ENCODE peak calls at places on chromosome 6, in six cellular contexts. W, M, C, A, U and R are unnamed samples.

GRCh38 chr6:152170702-152171667 is 363.5 kb downstream of the ESR1 start:
- DNase-seq in W (peak; percentile 13), M (peak; percentile 75), C (peak; percentile 18), A (no peak), U (no peak), R (no peak)

GRCh38 chr6:105832358-105832757 is 253.8 kb upstream of the PRDM1 start:
- DNase-seq in W (no peak), M (no peak), C (no peak), A (no peak), U (no peak), R (no peak)

GRCh38 chr6:31149827-31150447 is 7.7 kb downstream of the CCHCR1 start:
- DNase-seq in W (no peak), M (no peak), C (no peak), A (no peak), U (no peak), R (no peak)

GRCh38 chr6:25450469-25451198 is 171.5 kb downstream of the CARMIL1 start:
- DNase-seq in W (no peak), M (no peak), C (no peak), A (no peak), U (no peak), R (no peak)

GRCh38 chr6:31157543-31158139 is at the start of gene CCHCR1:
- DNase-seq in W (peak; percentile 13), M (no peak), C (peak; percentile 23), A (no peak), U (no peak), R (no peak)

GRCh38 chr6:38058022-38058421 is 238.5 kb downstream of the ZFAND3 start:
- DNase-seq in W (no peak), M (peak; percentile 78), C (no peak), A (no peak), U (no peak), R (no peak)

GRCh38 chr6:135812085-135812526 is 39.4 kb upstream of the PDE7B start:
- DNase-seq in W (peak; percentile 68), M (peak; percentile 24), C (no peak), A (no peak), U (no peak), R (no peak)

GRCh38 chr6:142943746-142944125 is 1.2 kb downstream of the HIVEP2 start:
- DNase-seq in W (peak; percentile 62), M (peak; percentile 48), C (peak; percentile 41), A (peak; percentile 53), U (no peak), R (peak; percentile 2)

GRCh38 chr6:114049367-114049966 is 78.5 kb upstream of the HDAC2 start:
- DNase-seq in W (peak; percentile 7), M (peak; percentile 23), C (peak; percentile 53), A (no peak), U (no peak), R (no peak)

GRCh38 chr6:168496932-168497331 is 55.9 kb downstream of the SMOC2 start:
- DNase-seq in W (no peak), M (no peak), C (no peak), A (no peak), U (peak; percentile 45), R (no peak)

GRCh38 chr6:132961610-132962009 is 147.2 kb downstream of the RPS12 start:
- DNase-seq in W (no peak), M (no peak), C (peak; percentile 41), A (no peak), U (peak; percentile 39), R (no peak)

GRCh38 chr6:34226731-34227586 is 9.7 kb upstream of the HMGA1 start:
- DNase-seq in W (no peak), M (no peak), C (peak; percentile 85), A (peak; percentile 69), U (peak; percentile 82), R (no peak)

GRCh38 chr6:153790048-153790447 is 249.0 kb upstream of the OPRM1 start:
- DNase-seq in W (peak; percentile 91), M (peak; percentile 13), C (peak; percentile 62), A (no peak), U (peak; percentile 34), R (no peak)

GRCh38 chr6:150739711-150740349 is 125.7 kb upstream of the MTHFD1L start:
- DNase-seq in W (no peak), M (no peak), C (no peak), A (no peak), U (no peak), R (no peak)

GRCh38 chr6:156791261-156791850 is 14.2 kb downstream of the ARID1B start:
- DNase-seq in W (peak; percentile 62), M (peak; percentile 52), C (peak; percentile 42), A (no peak), U (no peak), R (peak; percentile 24)

GRCh38 chr6:39617023-39617422 is 108.2 kb downstream of the KIF6 start:
- DNase-seq in W (no peak), M (no peak), C (no peak), A (no peak), U (no peak), R (peak; percentile 35)

GRCh38 chr6:41732601-41733348 is 2.6 kb downstream of the TFEB start:
- DNase-seq in W (peak; percentile 42), M (no peak), C (peak; percentile 30), A (no peak), U (no peak), R (no peak)

GRCh38 chr6:167795321-167795811 is 31.3 kb upstream of the AFDN start:
- DNase-seq in W (no peak), M (no peak), C (no peak), A (peak; percentile 43), U (no peak), R (no peak)

GRCh38 chr6:162055365-162055764 is 672.2 kb downstream of the PRKN start:
- DNase-seq in W (no peak), M (no peak), C (peak; percentile 18), A (no peak), U (peak; percentile 47), R (no peak)

GRCh38 chr6:170298688-170299087 is 7.8 kb upstream of the DLL1 start:
- DNase-seq in W (no peak), M (no peak), C (no peak), A (no peak), U (no peak), R (no peak)
- H3K23ac ChIP-seq in W (no peak overlapping the region), M (no peak overlapping the region), C (no peak overlapping the region), A (no peak overlapping the region), U (no peak overlapping the region), R (no peak overlapping the region)

GRCh38 chr6:7719364-7719763 is 6.5 kb upstream of the BMP6 start:
- DNase-seq in W (no peak), M (no peak), C (no peak), A (no peak), U (no peak), R (no peak)
- H3K23ac ChIP-seq in W (no peak overlapping the region), M (no peak overlapping the region), C (no peak overlapping the region), A (no peak overlapping the region), U (no peak overlapping the region), R (no peak overlapping the region)

GRCh38 chr6:73644941-73645591 is 8.7 kb downstream of the SLC17A5 start:
- DNase-seq in W (no peak), M (no peak), C (no peak), A (no peak), U (no peak), R (no peak)

GRCh38 chr6:73649783-73650182 is 4.0 kb downstream of the SLC17A5 start:
- DNase-seq in W (no peak), M (no peak), C (no peak), A (no peak), U (no peak), R (no peak)

GRCh38 chr6:73644030-73644429 is 9.8 kb downstream of the SLC17A5 start:
- DNase-seq in W (peak; percentile 33), M (peak; percentile 38), C (no peak), A (no peak), U (no peak), R (no peak)

GRCh38 chr6:73652637-73653570 is 888 bp downstream of the SLC17A5 start:
- DNase-seq in W (peak; percentile 76), M (peak; percentile 41), C (peak; percentile 89), A (peak; percentile 68), U (peak; percentile 82), R (peak; percentile 51)

DNA sequence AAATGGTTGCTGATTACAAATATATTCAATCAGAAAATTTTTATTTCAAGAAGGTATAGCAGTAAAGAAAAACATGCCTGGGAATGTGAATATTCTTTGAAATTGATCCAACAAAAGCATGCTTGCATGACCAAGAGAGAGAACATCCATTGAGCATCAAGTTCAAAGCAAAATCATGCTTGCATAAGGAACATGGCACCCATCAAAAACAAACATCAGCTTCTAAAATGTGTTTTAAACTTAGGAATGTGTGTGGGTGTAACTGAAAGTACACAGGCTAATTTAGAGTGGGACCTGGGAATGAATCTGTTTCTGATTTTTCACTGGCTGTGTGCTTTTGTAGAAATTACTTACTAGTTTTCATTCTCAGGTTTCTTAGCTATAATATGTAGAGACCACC is 5.6 kb downstream of the SLC17A5 start:
- DNase-seq in W (no peak), M (peak; percentile 68), C (no peak), A (no peak), U (no peak), R (no peak)
- H3K23ac ChIP-seq in W (no peak overlapping the region), M (no peak overlapping the region), C (no peak overlapping the region), A (no peak overlapping the region), U (no peak overlapping the region), R (no peak overlapping the region)

GRCh38 chr6:117512056-117512828 is 29.8 kb downstream of the DCBLD1 start:
- DNase-seq in W (no peak), M (no peak), C (no peak), A (no peak), U (no peak), R (no peak)
- H3K23ac ChIP-seq in W (no peak overlapping the region), M (no peak overlapping the region), C (no peak overlapping the region), A (no peak overlapping the region), U (no peak overlapping the region), R (no peak overlapping the region)

DNA sequence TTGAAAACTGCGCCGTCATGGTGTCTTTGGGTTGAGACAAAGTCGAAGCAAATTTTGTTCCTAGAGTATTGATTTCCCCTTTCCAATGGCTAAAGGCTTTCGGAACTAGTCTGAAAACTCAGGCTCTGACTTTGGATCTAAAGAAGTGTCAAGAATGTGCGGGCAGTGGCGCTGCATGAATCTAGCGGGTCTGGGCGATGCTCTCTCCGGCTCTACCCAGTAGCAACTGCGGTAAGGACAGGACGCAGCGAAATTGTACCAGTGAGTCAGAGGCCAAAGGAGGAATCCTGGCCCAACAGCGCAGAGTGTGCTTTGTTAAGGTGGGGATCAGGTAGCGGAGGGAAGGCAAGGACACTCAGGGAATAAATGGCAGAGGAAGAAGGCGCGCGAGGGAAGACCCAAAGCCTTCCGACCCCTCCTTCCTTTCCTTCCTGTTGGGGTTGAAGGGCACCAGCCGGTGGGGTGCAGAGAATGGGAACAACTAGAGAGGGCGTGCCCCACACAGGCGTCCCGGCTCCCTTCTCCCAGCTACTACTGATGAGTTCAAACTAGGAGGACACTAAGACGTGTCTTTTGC is 32.1 kb downstream of the HLA-F start:
- DNase-seq in W (no peak), M (no peak), C (no peak), A (no peak), U (no peak), R (no peak)
- H3K23ac ChIP-seq in W (no peak overlapping the region), M (no peak overlapping the region), C (no peak overlapping the region), A (no peak overlapping the region), U (no peak overlapping the region), R (no peak overlapping the region)

DNA sequence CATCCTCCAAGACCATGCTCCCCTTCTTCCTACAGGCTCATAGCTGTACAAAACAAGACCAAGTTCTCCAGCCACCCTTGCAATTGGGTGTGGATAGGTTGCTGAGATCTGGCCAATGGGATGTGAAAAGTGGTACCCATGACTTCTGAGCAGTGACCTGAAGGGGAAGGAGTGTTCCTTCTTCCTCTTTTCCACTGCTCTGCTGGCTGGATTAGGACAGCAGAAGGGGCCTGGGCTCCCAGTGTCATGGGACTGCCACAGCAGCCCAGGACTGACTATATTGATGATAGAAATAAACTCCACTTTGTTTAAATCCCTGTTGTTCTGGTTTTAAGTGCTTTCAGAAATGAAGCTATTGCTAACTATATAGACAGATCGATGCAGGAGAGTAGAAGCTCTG is 64.8 kb downstream of the SLC22A23 start:
- DNase-seq in W (no peak), M (no peak), C (no peak), A (no peak), U (no peak), R (no peak)
- H3K23ac ChIP-seq in W (no peak overlapping the region), M (no peak overlapping the region), C (no peak overlapping the region), A (no peak overlapping the region), U (no peak overlapping the region), R (no peak overlapping the region)